ENCODE peak calls at places on chromosomes 12 and 14, in ten cellular contexts. One of them, this sample, is unnamed.
A peak's percentile ranks its signal among the peaks of the same experiment; 100 is the strongest.

GRCh38 chr12:64625243-64626077 is 15.2 kb downstream of the RASSF3 start:
- DNase-seq in K562: peak; percentile 24
- DNase-seq in adipocyte: peak; percentile 83
- DNase-seq in cardiac muscle cell: peak; percentile 91
- DNase-seq in GM23338: no peak
- DNase-seq in GM23248: peak; percentile 86
- DNase-seq in transverse colon: peak; percentile 54
- DNase-seq in naive thymus-derived CD4-positive, alpha-beta T cell: no peak
- DNase-seq in CD8-positive, alpha-beta memory T cell: no peak
- DNase-seq in heart left ventricle: peak; percentile 83
- DNase-seq in this sample: no peak

GRCh38 chr12:85626031-85626781 is 210.0 kb downstream of the RASSF9 start:
- DNase-seq in K562: no peak
- DNase-seq in GM23248: peak; percentile 88
- DNase-seq in GM23338: no peak
- DNase-seq in transverse colon: no peak
- DNase-seq in heart left ventricle: no peak
- DNase-seq in naive thymus-derived CD4-positive, alpha-beta T cell: no peak
- DNase-seq in adipocyte: peak; percentile 66
- DNase-seq in CD8-positive, alpha-beta memory T cell: no peak
- DNase-seq in cardiac muscle cell: peak; percentile 90
- DNase-seq in this sample: no peak

GRCh38 chr12:47400251-47400650 is 305.6 kb downstream of the RPAP3 start:
- DNase-seq in naive thymus-derived CD4-positive, alpha-beta T cell: no peak
- DNase-seq in GM23248: peak; percentile 31
- DNase-seq in cardiac muscle cell: no peak
- DNase-seq in CD8-positive, alpha-beta memory T cell: no peak
- DNase-seq in K562: no peak
- DNase-seq in GM23338: no peak
- DNase-seq in heart left ventricle: no peak
- DNase-seq in adipocyte: peak; percentile 51
- DNase-seq in transverse colon: no peak
- DNase-seq in this sample: no peak

GRCh38 chr12:87678453-87678852 is 350.7 kb downstream of the C12orf50 start:
- DNase-seq in adipocyte: peak; percentile 57
- DNase-seq in K562: no peak
- DNase-seq in transverse colon: no peak
- DNase-seq in GM23248: peak; percentile 48
- DNase-seq in GM23338: no peak
- DNase-seq in CD8-positive, alpha-beta memory T cell: no peak
- DNase-seq in cardiac muscle cell: peak; percentile 59
- DNase-seq in naive thymus-derived CD4-positive, alpha-beta T cell: no peak
- DNase-seq in heart left ventricle: no peak
- DNase-seq in this sample: no peak

GRCh38 chr12:77640356-77640755 is 190.3 kb upstream of the NAV3 start:
- DNase-seq in CD8-positive, alpha-beta memory T cell: no peak
- DNase-seq in GM23248: no peak
- DNase-seq in naive thymus-derived CD4-positive, alpha-beta T cell: no peak
- DNase-seq in GM23338: no peak
- DNase-seq in transverse colon: no peak
- DNase-seq in cardiac muscle cell: no peak
- DNase-seq in adipocyte: no peak
- DNase-seq in K562: no peak
- DNase-seq in heart left ventricle: no peak
- DNase-seq in this sample: no peak

GRCh38 chr12:113973109-113973904 is 7.2 kb upstream of the RBM19 start:
- DNase-seq in transverse colon: no peak
- DNase-seq in naive thymus-derived CD4-positive, alpha-beta T cell: no peak
- DNase-seq in GM23248: no peak
- DNase-seq in CD8-positive, alpha-beta memory T cell: no peak
- DNase-seq in heart left ventricle: no peak
- DNase-seq in adipocyte: no peak
- DNase-seq in K562: no peak
- DNase-seq in cardiac muscle cell: no peak
- DNase-seq in GM23338: no peak
- DNase-seq in this sample: no peak

GRCh38 chr12:34606749-34607519 is 584.6 kb downstream of the ALG10 start:
- DNase-seq in naive thymus-derived CD4-positive, alpha-beta T cell: no peak
- DNase-seq in heart left ventricle: no peak
- DNase-seq in CD8-positive, alpha-beta memory T cell: peak; percentile 40
- DNase-seq in adipocyte: no peak
- DNase-seq in GM23248: no peak
- DNase-seq in transverse colon: no peak
- DNase-seq in K562: no peak
- DNase-seq in cardiac muscle cell: no peak
- DNase-seq in GM23338: no peak
- DNase-seq in this sample: no peak

GRCh38 chr12:66910366-66910974 is 231.6 kb upstream of the GRIP1 start:
- DNase-seq in heart left ventricle: no peak
- DNase-seq in adipocyte: no peak
- DNase-seq in K562: no peak
- DNase-seq in GM23248: no peak
- DNase-seq in CD8-positive, alpha-beta memory T cell: no peak
- DNase-seq in cardiac muscle cell: no peak
- DNase-seq in transverse colon: no peak
- DNase-seq in naive thymus-derived CD4-positive, alpha-beta T cell: no peak
- DNase-seq in GM23338: no peak
- DNase-seq in this sample: no peak

GRCh38 chr14:100472491-100472890 is 114.7 kb downstream of the BEGAIN start:
- DNase-seq in cardiac muscle cell: no peak
- DNase-seq in GM23248: no peak
- DNase-seq in K562: no peak
- DNase-seq in CD8-positive, alpha-beta memory T cell: no peak
- DNase-seq in naive thymus-derived CD4-positive, alpha-beta T cell: no peak
- DNase-seq in GM23338: no peak
- DNase-seq in adipocyte: no peak
- DNase-seq in heart left ventricle: no peak
- DNase-seq in transverse colon: no peak
- DNase-seq in this sample: no peak

GRCh38 chr14:100471451-100472093 is 115.6 kb downstream of the BEGAIN start:
- DNase-seq in CD8-positive, alpha-beta memory T cell: no peak
- DNase-seq in transverse colon: no peak
- DNase-seq in cardiac muscle cell: no peak
- DNase-seq in heart left ventricle: no peak
- DNase-seq in GM23338: no peak
- DNase-seq in K562: no peak
- DNase-seq in naive thymus-derived CD4-positive, alpha-beta T cell: no peak
- DNase-seq in GM23248: no peak
- DNase-seq in adipocyte: no peak
- DNase-seq in this sample: no peak

GRCh38 chr14:100474176-100474575 is 113.0 kb downstream of the BEGAIN start:
- DNase-seq in transverse colon: no peak
- DNase-seq in K562: no peak
- DNase-seq in cardiac muscle cell: no peak
- DNase-seq in naive thymus-derived CD4-positive, alpha-beta T cell: no peak
- DNase-seq in heart left ventricle: no peak
- DNase-seq in GM23338: no peak
- DNase-seq in adipocyte: no peak
- DNase-seq in CD8-positive, alpha-beta memory T cell: no peak
- DNase-seq in GM23248: no peak
- DNase-seq in this sample: no peak

GRCh38 chr14:100472094-100472455 is 115.1 kb downstream of the BEGAIN start:
- DNase-seq in GM23338: no peak
- DNase-seq in cardiac muscle cell: no peak
- DNase-seq in CD8-positive, alpha-beta memory T cell: no peak
- DNase-seq in transverse colon: no peak
- DNase-seq in adipocyte: no peak
- DNase-seq in K562: no peak
- DNase-seq in heart left ventricle: no peak
- DNase-seq in naive thymus-derived CD4-positive, alpha-beta T cell: no peak
- DNase-seq in GM23248: no peak
- DNase-seq in this sample: no peak

DNA sequence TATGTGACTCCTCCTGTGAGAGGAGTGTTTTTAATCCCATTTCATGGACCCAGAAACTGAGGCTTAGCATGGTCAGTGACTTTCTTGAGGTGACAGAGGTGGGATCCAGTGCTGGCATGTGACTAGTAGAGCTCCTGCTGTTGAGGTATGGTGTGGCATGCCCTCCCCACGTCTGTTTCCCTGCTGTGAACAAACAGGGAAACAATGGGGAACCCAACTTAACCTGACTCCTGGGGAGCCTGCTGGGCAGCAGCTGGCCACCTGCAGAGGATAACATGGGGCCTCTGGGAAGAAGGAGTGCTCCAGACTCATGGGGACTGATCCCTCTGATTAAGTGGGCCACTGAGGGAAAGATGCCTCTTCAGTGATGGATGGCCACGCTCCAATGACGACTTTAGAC is 114.0 kb downstream of the BEGAIN start:
- DNase-seq in GM23248: no peak
- DNase-seq in cardiac muscle cell: no peak
- DNase-seq in adipocyte: no peak
- DNase-seq in transverse colon: no peak
- DNase-seq in naive thymus-derived CD4-positive, alpha-beta T cell: no peak
- DNase-seq in K562: no peak
- DNase-seq in CD8-positive, alpha-beta memory T cell: no peak
- DNase-seq in GM23338: no peak
- DNase-seq in heart left ventricle: no peak
- DNase-seq in this sample: no peak
- H3K4me1 ChIP-seq in GM23248: peaks cover 19% of the 10 kb centered on the region
- H3K4me1 ChIP-seq in cardiac muscle cell: no peaks in the 10 kb centered on the region
- H3K4me1 ChIP-seq in adipocyte: peaks cover 8% of the 10 kb centered on the region
- H3K4me1 ChIP-seq in transverse colon: no peaks in the 10 kb centered on the region
- H3K4me1 ChIP-seq in naive thymus-derived CD4-positive, alpha-beta T cell: no peaks in the 10 kb centered on the region
- H3K4me1 ChIP-seq in K562: no peaks in the 10 kb centered on the region
- H3K4me1 ChIP-seq in CD8-positive, alpha-beta memory T cell: no peaks in the 10 kb centered on the region
- H3K4me1 ChIP-seq in GM23338: no peaks in the 10 kb centered on the region
- H3K4me1 ChIP-seq in heart left ventricle: no peaks in the 10 kb centered on the region
- H3K4me1 ChIP-seq in this sample: no peaks in the 10 kb centered on the region

DNA sequence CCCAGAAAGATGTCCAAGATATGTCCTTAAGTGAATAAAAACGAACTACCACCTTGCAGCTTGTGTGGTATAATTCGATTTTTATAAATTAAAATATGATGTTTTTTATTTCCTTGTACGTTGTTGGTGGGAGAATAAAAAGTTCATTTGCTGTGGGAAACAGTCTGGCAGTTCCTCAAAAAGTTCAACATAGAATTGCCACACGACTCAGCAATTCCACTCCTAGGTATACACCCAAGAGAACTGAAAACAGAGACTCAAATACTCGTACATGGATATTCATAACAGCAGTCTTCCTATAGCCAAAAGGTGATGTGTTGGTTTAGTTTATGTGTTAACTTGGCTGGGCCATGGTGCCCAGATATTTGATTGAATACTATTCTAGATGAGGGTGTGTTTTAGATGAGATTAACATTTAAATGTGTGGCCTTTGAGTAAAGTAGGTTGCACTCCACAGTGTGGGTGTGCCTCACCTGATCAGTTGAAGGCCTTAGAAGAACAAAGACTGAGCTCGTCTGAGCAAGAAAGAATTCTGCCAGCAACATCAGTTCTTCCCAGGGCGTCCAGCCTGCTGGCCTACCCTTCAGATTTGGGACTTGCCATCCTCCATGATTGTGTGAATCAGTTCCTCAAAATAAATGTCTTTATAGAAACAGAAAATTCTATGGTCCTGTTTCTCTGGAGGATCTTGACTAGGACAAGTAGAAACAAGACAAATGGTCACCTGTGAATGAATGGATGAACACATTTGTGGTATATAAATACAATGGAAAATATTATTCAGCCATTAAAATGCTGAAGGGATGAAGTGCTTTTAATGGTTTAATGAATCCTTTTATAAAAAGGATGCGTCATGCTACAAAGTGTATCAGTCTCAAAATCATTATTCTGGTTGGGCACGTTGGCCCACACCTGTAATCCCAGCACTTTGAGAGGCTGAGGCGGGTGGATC is 5.1 kb upstream of the DENR start:
- DNase-seq in cardiac muscle cell: no peak
- DNase-seq in GM23248: no peak
- DNase-seq in adipocyte: no peak
- DNase-seq in CD8-positive, alpha-beta memory T cell: no peak
- DNase-seq in naive thymus-derived CD4-positive, alpha-beta T cell: no peak
- DNase-seq in GM23338: no peak
- DNase-seq in transverse colon: no peak
- DNase-seq in K562: no peak
- DNase-seq in heart left ventricle: no peak
- DNase-seq in this sample: no peak
- H3K27me3 ChIP-seq in cardiac muscle cell: no peaks in the 10 kb centered on the region
- H3K27me3 ChIP-seq in GM23248: no peaks in the 10 kb centered on the region
- H3K27me3 ChIP-seq in adipocyte: no peaks in the 10 kb centered on the region
- H3K27me3 ChIP-seq in CD8-positive, alpha-beta memory T cell: no peaks in the 10 kb centered on the region
- H3K27me3 ChIP-seq in naive thymus-derived CD4-positive, alpha-beta T cell: no peaks in the 10 kb centered on the region
- H3K27me3 ChIP-seq in GM23338: no peaks in the 10 kb centered on the region
- H3K27me3 ChIP-seq in transverse colon: no peaks in the 10 kb centered on the region
- H3K27me3 ChIP-seq in K562: no peaks in the 10 kb centered on the region
- H3K27me3 ChIP-seq in heart left ventricle: no peaks in the 10 kb centered on the region
- H3K27me3 ChIP-seq in this sample: no peaks in the 10 kb centered on the region

DNA sequence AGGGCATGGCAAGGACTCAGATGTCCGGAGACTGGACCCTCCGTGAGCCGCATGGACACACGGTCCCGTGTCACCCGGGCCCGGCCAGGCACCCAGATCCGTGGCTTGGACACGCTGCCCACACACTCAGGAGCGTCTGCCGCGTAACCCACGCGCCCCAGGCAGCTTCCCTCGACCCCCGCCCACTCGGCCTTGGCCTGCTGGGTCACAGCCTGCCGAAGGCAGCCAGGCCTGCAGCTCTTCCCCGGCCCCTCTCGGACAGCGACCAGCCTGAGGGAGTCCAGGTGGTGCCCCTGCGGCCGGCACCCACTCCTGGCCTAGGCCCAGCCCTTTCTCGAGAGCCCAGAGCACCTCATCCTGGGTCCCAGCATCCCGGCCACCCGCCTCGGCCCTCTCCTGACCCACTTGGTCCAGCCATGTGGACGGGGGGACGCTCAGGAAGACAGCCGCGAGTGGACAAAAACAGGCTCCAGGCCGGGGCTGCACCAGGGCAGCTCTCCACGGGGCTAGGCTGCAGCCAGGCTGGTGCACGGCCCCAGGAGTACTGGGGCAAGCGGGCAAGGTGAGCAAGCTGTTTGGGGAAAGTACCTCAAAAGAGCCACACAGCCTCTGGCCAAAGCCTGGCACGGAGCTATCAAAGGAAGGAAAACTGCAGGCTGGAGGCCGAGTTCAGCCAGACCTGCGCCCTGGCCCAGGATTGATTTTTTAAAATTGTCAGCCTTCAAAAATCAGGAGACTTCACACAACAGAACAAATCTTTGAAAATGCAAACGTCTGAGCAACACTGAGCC is 6.5 kb downstream of the AKT1 start:
- DNase-seq in transverse colon: no peak
- DNase-seq in GM23248: no peak
- DNase-seq in K562: no peak
- DNase-seq in heart left ventricle: peak; percentile 25
- DNase-seq in naive thymus-derived CD4-positive, alpha-beta T cell: no peak
- DNase-seq in cardiac muscle cell: no peak
- DNase-seq in GM23338: no peak
- DNase-seq in CD8-positive, alpha-beta memory T cell: no peak
- DNase-seq in adipocyte: no peak
- DNase-seq in this sample: no peak
- H3K36me3 ChIP-seq in transverse colon: no peaks in the 10 kb centered on the region
- H3K36me3 ChIP-seq in GM23248: no peaks in the 10 kb centered on the region
- H3K36me3 ChIP-seq in K562: peaks cover 61% of the 10 kb centered on the region
- H3K36me3 ChIP-seq in heart left ventricle: peaks cover 29% of the 10 kb centered on the region
- H3K36me3 ChIP-seq in naive thymus-derived CD4-positive, alpha-beta T cell: peaks cover 4% of the 10 kb centered on the region
- H3K36me3 ChIP-seq in cardiac muscle cell: peaks cover 6% of the 10 kb centered on the region
- H3K36me3 ChIP-seq in GM23338: no peaks in the 10 kb centered on the region
- H3K36me3 ChIP-seq in CD8-positive, alpha-beta memory T cell: peaks cover 4% of the 10 kb centered on the region
- H3K36me3 ChIP-seq in adipocyte: peaks cover 25% of the 10 kb centered on the region
- H3K36me3 ChIP-seq in this sample: peaks cover 19% of the 10 kb centered on the region

DNA sequence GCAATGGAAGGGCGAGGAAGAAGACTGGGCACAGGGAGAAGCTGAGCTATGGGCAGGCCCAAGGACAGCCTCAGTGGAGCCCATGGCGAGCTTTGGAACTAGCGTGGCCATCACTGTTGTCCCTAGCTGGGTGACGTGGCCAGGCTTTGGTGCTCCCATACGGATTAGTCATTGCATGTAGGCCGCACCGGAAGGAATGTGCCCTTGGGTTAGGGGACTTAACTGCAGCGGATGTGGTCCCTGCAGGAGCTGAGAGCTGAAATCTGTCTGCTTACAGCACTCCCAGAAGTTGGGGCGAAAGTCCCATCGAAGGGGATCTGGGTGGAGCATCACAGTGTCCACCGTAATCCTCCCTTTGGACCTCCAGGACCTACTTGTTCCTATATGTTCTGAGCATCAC is 133.7 kb downstream of the PAPOLA start:
- DNase-seq in CD8-positive, alpha-beta memory T cell: no peak
- DNase-seq in naive thymus-derived CD4-positive, alpha-beta T cell: no peak
- DNase-seq in cardiac muscle cell: no peak
- DNase-seq in adipocyte: no peak
- DNase-seq in GM23338: no peak
- DNase-seq in K562: no peak
- DNase-seq in GM23248: no peak
- DNase-seq in transverse colon: no peak
- DNase-seq in heart left ventricle: no peak
- DNase-seq in this sample: no peak
- H3K4me1 ChIP-seq in CD8-positive, alpha-beta memory T cell: no peaks in the 10 kb centered on the region
- H3K4me1 ChIP-seq in naive thymus-derived CD4-positive, alpha-beta T cell: no peaks in the 10 kb centered on the region
- H3K4me1 ChIP-seq in cardiac muscle cell: no peaks in the 10 kb centered on the region
- H3K4me1 ChIP-seq in adipocyte: no peaks in the 10 kb centered on the region
- H3K4me1 ChIP-seq in GM23338: no peaks in the 10 kb centered on the region
- H3K4me1 ChIP-seq in K562: no peaks in the 10 kb centered on the region
- H3K4me1 ChIP-seq in GM23248: no peaks in the 10 kb centered on the region
- H3K4me1 ChIP-seq in transverse colon: no peaks in the 10 kb centered on the region
- H3K4me1 ChIP-seq in heart left ventricle: no peaks in the 10 kb centered on the region
- H3K4me1 ChIP-seq in this sample: no peaks in the 10 kb centered on the region